ENCODE peak calls at places on chromosome 22, in seven cellular contexts. S is GM12892, C is GM12865, A is bronchial epithelial cell, Z is HuH-7.5, W is A172, R is Right ventricle myocardium superior. X is an unnamed sample.

GRCh38 chr22:42180349-42180842 is 49.8 kb upstream of the CYP2D6 start:
- DNase-seq in R (no peak), S (no peak), W (no peak), Z (no peak), C (peak; percentile 41), A (no peak), X (peak; percentile 48)

GRCh38 chr22:49393526-49393925 is 434.1 kb downstream of the BRD1 start:
- DNase-seq in R (no peak), A (no peak), C (no peak), S (no peak), Z (no peak), W (no peak), X (no peak)

GRCh38 chr22:35044607-35045390 is 21.2 kb upstream of the ISX start:
- DNase-seq in A (no peak), C (no peak), W (no peak), S (no peak), R (no peak), Z (no peak), X (no peak)

GRCh38 chr22:19663286-19663815 is 51.0 kb upstream of the SEPTIN5 start:
- DNase-seq in R (peak; percentile 81), Z (no peak), W (peak; percentile 77), A (peak; percentile 30), C (peak; percentile 19), S (no peak), X (peak; percentile 72)

GRCh38 chr22:39518996-39519680 is 1.2 kb upstream of the ATF4 start:
- DNase-seq in R (no peak), Z (no peak), S (no peak), C (peak; percentile 52), W (no peak), A (no peak), X (no peak)

GRCh38 chr22:34972498-34972897 is 93.5 kb upstream of the ISX start:
- DNase-seq in C (no peak), A (no peak), W (no peak), Z (no peak), R (no peak), S (no peak), X (peak; percentile 12)

GRCh38 chr22:36467946-36468345 is 13.5 kb downstream of the TXN2 start:
- DNase-seq in R (no peak), W (peak; percentile 91), C (no peak), S (no peak), Z (no peak), A (peak; percentile 86), X (peak; percentile 97)

GRCh38 chr22:35524966-35525686 is 15.5 kb upstream of the RASD2 start:
- DNase-seq in R (no peak), C (no peak), W (no peak), A (no peak), S (no peak), Z (no peak), X (no peak)

GRCh38 chr22:40094449-40094848 is 83.3 kb upstream of the TNRC6B start:
- DNase-seq in C (peak; percentile 16), W (no peak), S (no peak), A (no peak), R (no peak), Z (no peak), X (no peak)

GRCh38 chr22:49140921-49141680 is 686.6 kb downstream of the BRD1 start:
- DNase-seq in Z (no peak), S (no peak), C (no peak), R (no peak), A (no peak), W (no peak), X (no peak)

GRCh38 chr22:34587357-34588356 is 478.3 kb upstream of the ISX start:
- DNase-seq in W (no peak), A (no peak), R (no peak), S (no peak), Z (no peak), C (no peak), X (peak; percentile 4)

GRCh38 chr22:31577711-31578110 is 81.4 kb downstream of the SFI1 start:
- DNase-seq in C (no peak), Z (no peak), W (no peak), R (no peak), A (no peak), S (no peak), X (no peak)

GRCh38 chr22:44107341-44107740 is 73.4 kb upstream of the PARVG start:
- DNase-seq in R (no peak), A (no peak), C (no peak), W (no peak), Z (no peak), S (no peak), X (peak; percentile 77)

GRCh38 chr22:20408891-20409290 is 14.9 kb downstream of the ZNF74 start:
- DNase-seq in W (no peak), C (no peak), R (no peak), Z (no peak), S (no peak), A (no peak), X (no peak)

GRCh38 chr22:48884786-48885185 is 942.9 kb downstream of the BRD1 start:
- DNase-seq in Z (no peak), R (peak; percentile 24), W (no peak), C (no peak), A (no peak), S (no peak), X (no peak)

GRCh38 chr22:37211075-37211852 is 1.0 kb downstream of the SSTR3 start:
- DNase-seq in W (no peak), C (no peak), R (no peak), A (no peak), Z (no peak), S (no peak), X (no peak)

GRCh38 chr22:30225220-30225922 is 21.2 kb downstream of the LIF start:
- DNase-seq in Z (no peak), A (no peak), C (no peak), R (no peak), S (no peak), W (no peak), X (no peak)

GRCh38 chr22:41023299-41023623 is 69.1 kb upstream of the EP300 start:
- DNase-seq in W (no peak), S (no peak), A (no peak), R (no peak), C (no peak), Z (no peak), X (no peak)

GRCh38 chr22:50245214-50246072 is 620 bp upstream of the TUBGCP6 start:
- DNase-seq in W (no peak), Z (peak; percentile 61), C (no peak), A (no peak), R (no peak), S (no peak), X (peak; percentile 16)

GRCh38 chr22:49958462-49958921 is 2.1 kb upstream of the PIM3 start:
- DNase-seq in Z (no peak), W (no peak), A (no peak), C (no peak), S (no peak), R (peak; percentile 27), X (no peak)

GRCh38 chr22:47995718-47996117 is 1233.3 kb downstream of the TBC1D22A start:
- DNase-seq in W (no peak), S (no peak), R (no peak), C (no peak), Z (no peak), A (no peak), X (no peak)

GRCh38 chr22:43375951-43376455 is 32.8 kb upstream of the SCUBE1 start:
- DNase-seq in S (no peak), W (no peak), Z (no peak), R (no peak), A (no peak), C (no peak), X (peak; percentile 12)

GRCh38 chr22:17098379-17098819 is 13.6 kb downstream of the IL17RA start:
- DNase-seq in R (peak; percentile 53), A (no peak), S (no peak), C (peak; percentile 28), Z (no peak), W (no peak), X (no peak)

X was measured in astrocyte of the hippocampus.